ENCODE peak calls at places on chromosomes 6 and 20, in five cellular contexts. Y is endothelial cell of umbilical vein, X is Peyer's patch, L is cardiac muscle cell, C is fibroblast of lung. I is an unnamed sample.

GRCh38 chr6:158938811-158939254 is 61.2 kb downstream of the RSPH3 start:
- DNase-seq in C (no peak), Y (no peak), X (peak; percentile 79), L (peak; percentile 12), I (no peak)

GRCh38 chr6:68701159-68701558 is 66.1 kb downstream of the ADGRB3 start:
- DNase-seq in C (no peak), Y (no peak), X (no peak), L (no peak), I (no peak)

GRCh38 chr6:118985123-118985830 is 50.3 kb upstream of the MCM9 start:
- DNase-seq in Y (no peak), L (no peak), X (no peak), C (no peak), I (no peak)

GRCh38 chr6:167013067-167013466 is 13.9 kb downstream of the CEP43 start:
- DNase-seq in Y (no peak), C (no peak), L (no peak), X (no peak), I (no peak)

GRCh38 chr20:20276806-20277530 is 90.9 kb upstream of the INSM1 start:
- DNase-seq in X (no peak), Y (no peak), C (no peak), L (no peak), I (no peak)

GRCh38 chr6:11233936-11234573 is 1.6 kb upstream of the NEDD9 start:
- DNase-seq in L (no peak), Y (no peak), C (no peak), X (no peak), I (no peak)

GRCh38 chr20:47576516-47577033 is 74.9 kb downstream of the NCOA3 start:
- DNase-seq in L (peak; percentile 90), Y (peak; percentile 95), X (peak; percentile 71), C (peak; percentile 95), I (peak; percentile 50)

GRCh38 chr6:125748534-125749111 is 809 bp upstream of the HEY2 start:
- DNase-seq in Y (peak; percentile 35), X (no peak), L (peak; percentile 25), C (peak; percentile 33), I (no peak)

GRCh38 chr20:18585134-18585533 is 2.7 kb upstream of the DTD1 start:
- DNase-seq in X (no peak), Y (no peak), C (peak; percentile 76), L (peak; percentile 65), I (no peak)

GRCh38 chr6:47752801-47753200 is 29.0 kb upstream of the OPN5 start:
- DNase-seq in C (no peak), X (no peak), Y (no peak), L (no peak), I (no peak)

GRCh38 chr6:90296346-90297123 is at the start of gene BACH2:
- DNase-seq in X (peak; percentile 98), L (peak; percentile 89), C (peak; percentile 93), Y (peak; percentile 78), I (peak; percentile 93)

GRCh38 chr20:60224914-60225313 is 266.7 kb downstream of the CDH26 start:
- DNase-seq in X (no peak), Y (no peak), C (peak; percentile 11), L (no peak), I (no peak)

GRCh38 chr6:157753291-157753690 is 69.8 kb upstream of the SNX9 start:
- DNase-seq in Y (no peak), C (no peak), X (no peak), L (no peak), I (no peak)

GRCh38 chr20:43535370-43536004 is 23.3 kb upstream of the SGK2 start:
- DNase-seq in C (no peak), X (no peak), Y (no peak), L (no peak), I (no peak)

GRCh38 chr6:70694371-70694770 is 26.7 kb downstream of the SMAP1 start:
- DNase-seq in C (no peak), X (no peak), L (no peak), Y (no peak), I (no peak)

GRCh38 chr6:6884193-6884627 is 223.6 kb upstream of the RREB1 start:
- DNase-seq in L (peak; percentile 70), X (no peak), C (peak; percentile 19), Y (no peak), I (no peak)

GRCh38 chr20:13037727-13038126 is 29.0 kb downstream of the SPTLC3 start:
- DNase-seq in X (no peak), Y (no peak), C (no peak), L (no peak), I (no peak)

GRCh38 chr6:30685157-30685976 is 1.1 kb downstream of the PPP1R18 start:
- DNase-seq in C (peak; percentile 34), L (no peak), Y (peak; percentile 34), X (no peak), I (peak; percentile 76)

GRCh38 chr20:10935658-10936057 is 261.9 kb upstream of the JAG1 start:
- DNase-seq in C (no peak), Y (peak; percentile 77), L (peak; percentile 34), X (no peak), I (no peak)

GRCh38 chr6:5995705-5996686 is 10.7 kb downstream of the NRN1 start:
- DNase-seq in L (no peak), Y (peak; percentile 79), C (no peak), X (peak; percentile 66), I (no peak)

GRCh38 chr6:7107578-7108195 is at the start of gene RREB1:
- DNase-seq in L (peak; percentile 77), Y (peak; percentile 68), X (peak; percentile 84), C (peak; percentile 62), I (peak; percentile 80)

GRCh38 chr20:10476319-10476724 is 41.2 kb downstream of the SLX4IP start:
- DNase-seq in C (no peak), X (no peak), Y (no peak), L (no peak), I (no peak)

GRCh38 chr20:32585011-32585518 is at the start of gene NOL4L:
- DNase-seq in C (no peak), X (peak; percentile 54), L (peak; percentile 50), Y (no peak), I (no peak)

DNA sequence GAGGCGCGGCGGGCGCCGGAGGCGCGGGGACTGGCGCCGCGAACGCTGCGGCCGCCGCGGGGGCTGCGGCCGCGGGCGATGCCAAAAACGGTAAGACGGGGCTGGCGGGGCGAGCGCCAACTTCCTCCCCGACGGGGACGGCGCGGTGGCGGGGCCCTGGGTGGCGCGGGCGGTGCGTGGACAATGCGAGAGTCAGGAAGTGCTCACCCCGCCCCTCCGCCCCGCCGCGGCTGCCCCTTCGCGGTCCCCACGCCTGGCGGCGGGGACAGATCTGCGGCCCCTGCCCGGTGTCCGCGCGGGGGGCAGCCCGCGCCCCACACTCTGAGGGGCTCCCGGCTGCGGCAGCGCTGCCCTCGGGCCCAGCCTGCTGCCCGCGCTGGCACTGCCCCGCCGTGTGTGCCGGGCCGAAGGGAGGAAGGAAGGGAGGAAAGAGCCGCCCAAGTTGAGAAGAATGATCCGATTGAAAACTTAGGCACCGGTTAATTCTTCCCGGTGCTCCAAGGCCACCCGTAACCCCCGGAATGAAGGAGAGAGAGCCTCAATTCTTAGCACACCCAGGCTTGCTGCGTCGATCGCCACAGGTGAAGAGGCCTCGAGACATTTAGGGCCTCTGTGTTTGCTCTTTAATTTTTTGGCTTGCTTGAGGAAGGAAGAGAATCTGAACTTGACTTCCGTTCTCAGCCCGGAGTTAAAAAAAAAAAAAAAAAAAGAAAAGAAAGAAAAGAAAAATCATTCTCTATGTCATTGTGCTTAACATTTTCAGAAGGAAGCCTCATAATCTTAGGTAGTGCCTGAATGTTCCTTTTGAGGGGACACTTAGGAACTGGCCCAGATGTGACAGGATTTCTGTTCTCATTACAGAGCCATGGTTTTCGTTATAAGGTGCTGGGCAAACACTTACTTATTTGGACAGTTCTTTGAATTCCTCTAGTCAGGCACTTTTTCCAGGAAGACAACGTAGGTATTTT is 982 bp downstream of the HECA start:
- DNase-seq in Y (peak; percentile 55), C (peak; percentile 42), X (peak; percentile 88), L (peak; percentile 29), I (peak; percentile 37)
- H3K4me1 ChIP-seq in Y (peaks cover 4% of the 10 kb centered on the region), C (peaks cover 3% of the 10 kb centered on the region), X (no peaks in the 10 kb centered on the region), L (peaks cover 19% of the 10 kb centered on the region), I (peaks cover 15% of the 10 kb centered on the region)

GRCh38 chr6:105787747-105788146 is 298.4 kb upstream of the PRDM1 start:
- DNase-seq in Y (no peak), X (no peak), C (no peak), L (no peak), I (no peak)

GRCh38 chr6:105785412-105785811 is 300.7 kb upstream of the PRDM1 start:
- DNase-seq in Y (no peak), C (no peak), L (no peak), X (no peak), I (no peak)

GRCh38 chr6:105786449-105786848 is 299.7 kb upstream of the PRDM1 start:
- DNase-seq in C (no peak), Y (no peak), X (no peak), L (no peak), I (no peak)

GRCh38 chr6:105789935-105790334 is 296.2 kb upstream of the PRDM1 start:
- DNase-seq in X (no peak), C (no peak), L (no peak), Y (no peak), I (no peak)

DNA sequence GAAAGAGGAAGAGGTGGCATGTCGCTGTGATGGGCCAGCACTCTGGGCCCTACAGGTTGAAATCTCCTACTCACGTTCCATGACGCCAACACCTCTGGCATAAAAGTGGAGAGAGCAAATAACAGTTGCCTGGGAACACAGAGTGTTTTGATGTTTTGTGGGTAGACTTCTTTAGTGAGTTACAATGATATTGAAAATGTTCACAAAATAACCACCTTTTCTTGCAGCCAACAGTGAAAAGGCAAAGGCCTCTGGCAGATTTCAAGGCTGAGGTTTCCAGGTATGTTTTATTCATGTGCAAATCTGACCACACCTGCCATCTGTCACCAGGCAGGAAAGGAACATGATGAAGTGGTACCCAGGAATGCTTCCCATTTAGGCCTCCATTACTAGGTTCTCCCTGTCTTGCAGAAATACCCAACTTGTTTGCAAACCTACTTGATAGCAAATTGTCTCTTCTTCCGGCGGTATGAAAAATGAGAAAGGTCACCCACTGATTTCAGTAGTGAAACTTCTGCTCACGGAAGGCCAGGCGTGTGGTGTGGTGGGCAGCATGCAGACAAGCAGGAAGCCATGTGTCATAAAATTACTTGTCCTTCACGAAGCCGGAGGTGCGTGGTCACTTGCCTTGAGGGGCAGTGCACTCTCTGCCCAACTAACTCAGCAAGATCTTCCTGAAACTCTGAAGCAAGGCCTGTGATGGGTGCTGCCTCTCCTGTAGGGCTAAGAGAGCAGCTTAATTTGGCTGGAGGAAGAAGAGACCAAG is 299.1 kb upstream of the PRDM1 start:
- DNase-seq in X (no peak), L (no peak), Y (no peak), C (no peak), I (no peak)
- H3K27ac ChIP-seq in X (no peak overlapping the region), L (no peak overlapping the region), Y (no peak overlapping the region), C (no peak overlapping the region), I (no peak overlapping the region)

DNA sequence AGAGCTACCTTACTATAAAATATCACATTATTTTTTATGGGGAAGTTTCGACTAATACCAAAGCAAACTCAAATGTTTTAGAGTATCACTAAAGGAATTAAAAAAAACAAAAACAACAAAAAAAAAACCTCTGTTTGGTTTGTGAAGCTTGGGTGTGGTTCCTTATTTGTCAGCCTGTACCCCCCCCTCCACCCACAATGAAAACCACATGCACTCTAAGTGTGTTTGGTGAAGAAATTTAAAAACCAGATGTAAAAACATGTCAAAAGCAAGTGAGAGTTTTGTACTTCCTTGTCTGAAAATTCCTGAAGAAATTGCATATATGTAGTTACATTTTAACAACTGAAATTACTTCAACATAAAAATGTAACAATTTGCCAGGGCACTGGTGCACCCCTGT is 3.1 kb downstream of the STK38 start:
- DNase-seq in Y (no peak), X (peak; percentile 75), L (peak; percentile 13), C (peak; percentile 53), I (no peak)
- H3K4me1 ChIP-seq in Y (peaks cover 22% of the 10 kb centered on the region), X (no peaks in the 10 kb centered on the region), L (peaks cover 11% of the 10 kb centered on the region), C (peaks cover 3% of the 10 kb centered on the region), I (no peaks in the 10 kb centered on the region)

DNA sequence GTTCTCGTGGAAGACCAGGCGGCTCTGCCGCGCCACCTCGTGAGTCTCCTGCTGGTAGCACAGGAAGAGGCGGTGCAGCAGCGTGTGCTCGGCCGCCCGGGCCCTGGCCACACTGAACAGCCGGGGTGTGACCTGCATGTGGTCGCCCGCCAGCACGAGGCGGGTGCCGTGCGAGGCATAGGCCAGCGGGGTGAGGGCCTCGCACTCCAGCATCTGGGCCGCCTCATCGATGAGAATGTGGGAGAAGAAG is 7.0 kb downstream of the HELZ2 start:
- DNase-seq in C (no peak), Y (no peak), L (no peak), X (peak; percentile 72), I (no peak)
- H3K27ac ChIP-seq in C (no peak overlapping the region), Y (no peak overlapping the region), L (no peak overlapping the region), X (peak overlapping the region; percentile 71), I (no peak overlapping the region)